ENCODE peak calls at places on chromosomes 12 and 14, in four cellular contexts. E, N, M and Y are unnamed samples.
A peak's percentile ranks its signal among the peaks of the same experiment; 100 is the strongest.

GRCh38 chr12:89574736-89575208 is 48.9 kb upstream of the POC1B start:
- DNase-seq in E (no peak), N (peak; percentile 87), M (no peak), Y (no peak)

GRCh38 chr14:76537912-76538647 is 162.1 kb downstream of the ESRRB start:
- DNase-seq in E (no peak), N (no peak), M (no peak), Y (no peak)

GRCh38 chr14:65336191-65336591 is 76.3 kb upstream of the FUT8 start:
- DNase-seq in E (no peak), N (peak; percentile 64), M (no peak), Y (no peak)

GRCh38 chr14:88866305-88866704 is 41.9 kb downstream of the TTC8 start:
- DNase-seq in E (no peak), N (no peak), M (no peak), Y (no peak)

GRCh38 chr14:75422169-75422568 is 5.7 kb upstream of the JDP2 start:
- DNase-seq in E (no peak), N (no peak), M (peak; percentile 58), Y (no peak)

GRCh38 chr14:46487582-46488350 is 163.8 kb downstream of the RPL10L start:
- DNase-seq in E (no peak), N (no peak), M (no peak), Y (no peak)

GRCh38 chr12:9064201-9064814 is 51.4 kb downstream of the A2M start:
- DNase-seq in E (peak; percentile 69), N (peak; percentile 58), M (no peak), Y (peak; percentile 7)

GRCh38 chr12:69534389-69534822 is 50.9 kb upstream of the CCT2 start:
- DNase-seq in E (no peak), N (peak; percentile 100), M (peak; percentile 50), Y (peak; percentile 67)

GRCh38 chr12:7114851-7115250 is 5.8 kb upstream of the C1RL start:
- DNase-seq in E (no peak), N (no peak), M (no peak), Y (no peak)

GRCh38 chr14:78243187-78243586 is 73.0 kb downstream of the NRXN3 start:
- DNase-seq in E (no peak), N (no peak), M (no peak), Y (no peak)

GRCh38 chr12:106953352-106954260 is 2.1 kb upstream of the TMEM263 start:
- DNase-seq in E (no peak), N (no peak), M (no peak), Y (no peak)

GRCh38 chr14:50954811-50955372 is 10.6 kb upstream of the PYGL start:
- DNase-seq in E (no peak), N (peak; percentile 79), M (peak; percentile 45), Y (no peak)

GRCh38 chr12:51307655-51308593 is 16.1 kb downstream of the BIN2 start:
- DNase-seq in E (no peak), N (peak; percentile 69), M (peak; percentile 87), Y (no peak)

GRCh38 chr14:102683399-102684275 is 91.2 kb downstream of the RCOR1 start:
- DNase-seq in E (no peak), N (no peak), M (no peak), Y (no peak)

GRCh38 chr14:75781096-75781495 is 120.0 kb downstream of the TTLL5 start:
- DNase-seq in E (no peak), N (no peak), M (no peak), Y (no peak)

DNA sequence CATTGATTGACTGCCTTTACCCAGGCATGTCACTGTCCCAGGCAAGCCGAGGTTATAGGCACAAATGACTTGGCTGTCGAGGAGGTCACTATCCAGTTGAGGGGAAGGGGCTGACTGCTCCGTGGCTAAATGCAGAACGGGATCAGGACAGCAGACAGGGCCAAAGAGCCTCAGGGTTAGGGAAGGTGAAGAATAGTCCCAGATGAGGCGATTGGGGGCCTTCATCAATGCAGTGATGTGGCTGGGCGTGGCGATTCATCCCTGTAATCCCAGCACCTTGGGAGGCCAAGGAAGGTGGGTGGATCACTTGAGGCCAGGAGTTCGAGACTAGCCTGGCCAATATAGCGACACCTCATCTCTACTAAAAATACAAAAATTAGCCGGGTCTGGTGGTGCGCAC is 10.7 kb upstream of the GLT1D1 start:
- DNase-seq in E (no peak), N (no peak), M (no peak), Y (no peak)
- H3K27ac ChIP-seq in E (no peak overlapping the region), N (no peak overlapping the region), M (no peak overlapping the region), Y (no peak overlapping the region)

DNA sequence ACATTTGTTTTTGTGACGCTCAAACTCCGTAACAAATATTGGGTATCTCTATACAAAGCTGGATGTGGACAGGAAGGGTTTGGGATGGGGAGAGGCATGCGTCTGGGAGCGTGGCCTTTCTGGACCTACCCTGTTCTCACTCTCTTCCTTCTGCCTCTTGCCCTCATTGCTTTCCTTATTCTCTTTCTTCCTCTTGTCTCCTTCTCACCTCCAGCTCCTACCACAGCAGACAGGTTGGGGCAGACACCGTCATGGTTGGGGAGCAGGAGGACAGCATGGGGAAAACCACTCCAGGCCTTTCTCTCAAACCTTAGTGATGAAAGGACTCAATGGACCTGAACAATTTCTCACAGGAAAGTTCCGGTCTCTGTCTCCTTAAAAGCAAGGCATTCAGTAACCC is 465.3 kb downstream of the RAD51B start:
- DNase-seq in E (no peak), N (no peak), M (no peak), Y (no peak)
- H3K27ac ChIP-seq in E (peak overlapping the region; percentile 77), N (peak overlapping the region; percentile 69), M (no peak overlapping the region), Y (no peak overlapping the region)

DNA sequence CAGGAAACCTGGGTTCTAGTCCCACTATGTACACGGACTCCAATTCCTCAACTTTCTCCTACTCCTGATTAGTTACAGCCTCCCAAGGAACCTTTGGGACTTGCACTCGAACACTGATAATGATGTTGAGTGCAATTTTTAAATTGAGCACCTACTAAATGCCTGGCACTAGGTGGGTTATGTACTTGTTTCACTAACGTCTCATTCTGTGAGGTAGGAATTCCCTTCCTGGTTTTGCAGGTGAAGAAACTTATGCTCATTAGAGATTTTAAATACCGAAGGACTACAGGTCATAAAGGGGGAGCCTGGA is 536 bp downstream of the PARPBP start:
- DNase-seq in E (no peak), N (no peak), M (no peak), Y (no peak)
- H3K27ac ChIP-seq in E (no peak overlapping the region), N (peak overlapping the region; percentile 95), M (peak overlapping the region; percentile 97), Y (no peak overlapping the region)

DNA sequence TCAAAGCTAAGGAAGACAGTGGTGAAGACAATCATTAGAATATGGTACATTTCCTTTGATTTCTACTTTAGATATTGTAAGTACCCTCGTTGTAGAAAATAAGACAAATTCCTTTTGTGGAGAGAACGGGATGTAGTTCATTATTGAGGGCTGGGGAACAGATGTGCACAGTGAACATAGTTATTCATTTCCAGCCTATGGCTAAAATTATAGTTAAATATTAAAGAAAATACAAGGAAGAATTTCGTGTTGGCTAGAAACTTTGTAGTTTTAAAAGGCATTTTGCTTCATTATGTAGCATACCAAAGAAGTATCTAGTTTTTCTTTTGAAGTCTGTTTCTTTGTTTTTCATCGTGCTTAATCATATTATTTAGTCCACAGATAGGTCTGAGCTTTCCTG is 201.8 kb downstream of the ESR2 start:
- DNase-seq in E (no peak), N (no peak), M (no peak), Y (no peak)
- H3K27ac ChIP-seq in E (no peak overlapping the region), N (no peak overlapping the region), M (no peak overlapping the region), Y (no peak overlapping the region)

GRCh38 chr12:57210926-57211700 is 5.5 kb upstream of the NXPH4 start:
- DNase-seq in E (no peak), N (no peak), M (no peak), Y (no peak)

GRCh38 chr12:57213068-57213715 is 3.4 kb upstream of the NXPH4 start:
- DNase-seq in E (peak; percentile 87), N (peak; percentile 89), M (peak; percentile 61), Y (no peak)

GRCh38 chr12:57213763-57214397 is 2.7 kb upstream of the NXPH4 start:
- DNase-seq in E (no peak), N (no peak), M (no peak), Y (no peak)

GRCh38 chr12:57211791-57212700 is 4.5 kb upstream of the NXPH4 start:
- DNase-seq in E (no peak), N (no peak), M (no peak), Y (no peak)

GRCh38 chr12:57212701-57213067 is 3.9 kb upstream of the NXPH4 start:
- DNase-seq in E (no peak), N (no peak), M (no peak), Y (no peak)
- H3K27ac ChIP-seq in E (peak overlapping the region; percentile 53), N (no peak overlapping the region), M (no peak overlapping the region), Y (no peak overlapping the region)

GRCh38 chr14:94903338-94903737 is 133.4 kb upstream of the GSC start:
- DNase-seq in E (no peak), N (no peak), M (no peak), Y (no peak)

GRCh38 chr14:94906991-94907587 is 137.2 kb upstream of the GSC start:
- DNase-seq in E (no peak), N (no peak), M (no peak), Y (no peak)

GRCh38 chr14:94906577-94906976 is 136.7 kb upstream of the GSC start:
- DNase-seq in E (no peak), N (no peak), M (no peak), Y (no peak)

GRCh38 chr14:94904636-94905035 is 134.7 kb upstream of the GSC start:
- DNase-seq in E (no peak), N (peak; percentile 45), M (no peak), Y (peak; percentile 1)

DNA sequence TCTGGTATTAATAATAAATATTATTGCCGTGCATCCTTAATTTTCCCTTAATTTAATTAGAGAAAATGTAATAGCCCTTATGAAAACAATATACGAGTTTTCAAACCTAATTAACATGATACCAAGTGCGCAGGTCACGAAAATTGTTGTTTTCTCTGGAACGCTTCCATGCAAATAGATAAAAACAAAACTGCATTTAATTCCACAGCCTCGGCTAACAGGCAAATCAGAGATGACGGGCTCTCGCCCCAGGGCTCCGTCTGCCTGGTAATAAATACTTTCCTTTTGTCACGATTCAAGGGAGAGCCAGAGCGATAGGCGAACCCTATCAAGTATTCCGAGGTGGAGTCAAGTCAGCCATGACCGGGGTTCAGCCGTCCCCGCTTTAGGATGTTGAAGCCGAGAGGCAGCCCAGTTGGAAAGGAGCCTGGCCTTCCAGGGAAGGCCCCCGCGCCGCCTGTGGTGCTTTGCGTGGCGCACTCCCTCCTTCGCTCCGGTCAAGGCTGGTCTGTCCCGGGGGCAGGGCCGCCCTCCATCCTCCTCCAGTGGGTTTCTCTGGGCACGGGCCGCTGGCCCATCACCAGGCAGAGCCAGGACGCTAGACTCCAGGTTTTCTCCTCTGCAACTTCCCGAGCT is 137.8 kb upstream of the GSC start:
- DNase-seq in E (no peak), N (peak; percentile 7), M (no peak), Y (no peak)
- H3K27ac ChIP-seq in E (no peak overlapping the region), N (no peak overlapping the region), M (no peak overlapping the region), Y (no peak overlapping the region)

DNA sequence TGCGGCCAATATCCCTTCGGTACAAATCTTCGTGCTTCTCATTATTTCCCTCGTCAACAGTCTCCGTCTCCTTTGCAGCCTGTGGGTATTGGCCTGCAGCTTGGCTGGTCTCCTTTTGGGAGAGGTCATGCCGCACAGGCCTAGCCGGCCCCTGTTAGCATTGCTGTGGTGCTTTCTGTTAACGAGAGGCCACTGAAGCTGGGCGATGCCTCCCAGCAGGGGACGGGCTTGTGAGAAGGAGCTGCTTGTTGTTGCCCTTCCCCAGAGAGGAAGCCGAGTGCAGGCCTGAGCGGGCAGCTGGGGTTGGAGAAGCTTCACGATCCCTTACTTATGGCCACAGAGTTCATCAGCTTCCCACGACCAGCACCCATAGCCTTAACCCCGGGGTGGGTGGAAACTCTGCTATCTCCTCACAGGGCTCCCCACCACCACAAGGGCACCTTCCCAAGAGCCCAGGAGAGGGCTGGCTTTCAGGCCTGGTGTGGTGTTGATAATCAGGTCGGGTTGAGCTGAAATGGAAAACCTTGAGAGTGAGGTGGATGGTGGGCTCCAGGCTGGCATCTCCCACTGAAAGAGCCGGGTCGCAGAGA is 228.5 kb downstream of the ZFP36L1 start:
- DNase-seq in E (no peak), N (no peak), M (no peak), Y (no peak)
- H3K27ac ChIP-seq in E (peak overlapping the region; percentile 78), N (peak overlapping the region; percentile 41), M (no peak overlapping the region), Y (no peak overlapping the region)

GRCh38 chr12:15276088-15276698 is 46.1 kb upstream of the PTPRO start:
- DNase-seq in E (no peak), N (peak; percentile 61), M (peak; percentile 22), Y (peak; percentile 33)
- H3K27ac ChIP-seq in E (no peak overlapping the region), N (no peak overlapping the region), M (no peak overlapping the region), Y (no peak overlapping the region)